ENCODE peak calls at places on chromosomes 7 and 10, in four cellular contexts. One of them, this sample, is unnamed.

GRCh38 chr7:47361746-47362215 is 220.1 kb downstream of the TNS3 start:
- DNase-seq in prostate gland: peak
- DNase-seq in adrenal gland: no peak
- DNase-seq in erythroblast: no peak
- DNase-seq in this sample: peak

GRCh38 chr7:47557317-47557985 is 24.5 kb downstream of the TNS3 start:
- DNase-seq in prostate gland: no peak
- DNase-seq in adrenal gland: no peak
- DNase-seq in erythroblast: no peak
- DNase-seq in this sample: no peak

GRCh38 chr10:80599424-80599847 is 61.7 kb downstream of the SH2D4B start:
- DNase-seq in prostate gland: no peak
- DNase-seq in adrenal gland: peak
- DNase-seq in erythroblast: peak
- DNase-seq in this sample: peak

GRCh38 chr7:36299882-36300341 is 89.8 kb upstream of the ANLN start:
- DNase-seq in prostate gland: no peak
- DNase-seq in adrenal gland: no peak
- DNase-seq in erythroblast: no peak
- DNase-seq in this sample: no peak

GRCh38 chr7:149625339-149625946 is 127.8 kb upstream of the ZNF746 start:
- DNase-seq in prostate gland: peak
- DNase-seq in adrenal gland: peak
- DNase-seq in erythroblast: peak
- DNase-seq in this sample: peak

GRCh38 chr10:93186631-93187030 is 112.9 kb downstream of the CYP26A1 start:
- DNase-seq in prostate gland: no peak
- DNase-seq in adrenal gland: no peak
- DNase-seq in erythroblast: no peak
- DNase-seq in this sample: no peak

GRCh38 chr10:22631646-22632278 is 82.6 kb downstream of the PIP4K2A start:
- DNase-seq in prostate gland: no peak
- DNase-seq in adrenal gland: no peak
- DNase-seq in erythroblast: peak
- DNase-seq in this sample: no peak

GRCh38 chr7:70679666-70680065 is 452.3 kb upstream of the GALNT17 start:
- DNase-seq in prostate gland: no peak
- DNase-seq in adrenal gland: no peak
- DNase-seq in erythroblast: no peak
- DNase-seq in this sample: no peak

GRCh38 chr7:90262438-90262837 is 17.5 kb downstream of the CFAP69 start:
- DNase-seq in prostate gland: no peak
- DNase-seq in adrenal gland: no peak
- DNase-seq in erythroblast: no peak
- DNase-seq in this sample: no peak

GRCh38 chr10:4221315-4221714 is 436.3 kb upstream of the KLF6 start:
- DNase-seq in prostate gland: no peak
- DNase-seq in adrenal gland: no peak
- DNase-seq in erythroblast: no peak
- DNase-seq in this sample: no peak

GRCh38 chr10:71840177-71840711 is 10.8 kb downstream of the PSAP start:
- DNase-seq in prostate gland: peak
- DNase-seq in adrenal gland: peak
- DNase-seq in erythroblast: peak
- DNase-seq in this sample: peak

GRCh38 chr7:138842111-138842510 is 44.1 kb upstream of the ATP6V0A4 start:
- DNase-seq in prostate gland: no peak
- DNase-seq in adrenal gland: peak
- DNase-seq in erythroblast: no peak
- DNase-seq in this sample: no peak

GRCh38 chr7:27105161-27106122 is 3.0 kb upstream of the HOXA2 start:
- DNase-seq in prostate gland: no peak
- DNase-seq in adrenal gland: no peak
- DNase-seq in erythroblast: no peak
- DNase-seq in this sample: no peak

GRCh38 chr10:79192677-79193003 is 123.9 kb downstream of the ZMIZ1 start:
- DNase-seq in prostate gland: no peak
- DNase-seq in adrenal gland: peak
- DNase-seq in erythroblast: no peak
- DNase-seq in this sample: peak

GRCh38 chr10:17026686-17027485 is 102.7 kb downstream of the CUBN start:
- DNase-seq in prostate gland: no peak
- DNase-seq in adrenal gland: no peak
- DNase-seq in erythroblast: no peak
- DNase-seq in this sample: no peak

GRCh38 chr7:18530224-18531179 is 35.0 kb downstream of the HDAC9 start:
- DNase-seq in prostate gland: no peak
- DNase-seq in adrenal gland: no peak
- DNase-seq in erythroblast: no peak
- DNase-seq in this sample: no peak

GRCh38 chr10:77332256-77332655 is 305.4 kb downstream of the KCNMA1 start:
- DNase-seq in prostate gland: no peak
- DNase-seq in adrenal gland: no peak
- DNase-seq in erythroblast: no peak
- DNase-seq in this sample: no peak

GRCh38 chr10:77325233-77325537 is 312.4 kb downstream of the KCNMA1 start:
- DNase-seq in prostate gland: peak
- DNase-seq in adrenal gland: no peak
- DNase-seq in erythroblast: no peak
- DNase-seq in this sample: no peak

GRCh38 chr10:77333610-77334340 is 303.8 kb downstream of the KCNMA1 start:
- DNase-seq in prostate gland: no peak
- DNase-seq in adrenal gland: no peak
- DNase-seq in erythroblast: no peak
- DNase-seq in this sample: no peak

DNA sequence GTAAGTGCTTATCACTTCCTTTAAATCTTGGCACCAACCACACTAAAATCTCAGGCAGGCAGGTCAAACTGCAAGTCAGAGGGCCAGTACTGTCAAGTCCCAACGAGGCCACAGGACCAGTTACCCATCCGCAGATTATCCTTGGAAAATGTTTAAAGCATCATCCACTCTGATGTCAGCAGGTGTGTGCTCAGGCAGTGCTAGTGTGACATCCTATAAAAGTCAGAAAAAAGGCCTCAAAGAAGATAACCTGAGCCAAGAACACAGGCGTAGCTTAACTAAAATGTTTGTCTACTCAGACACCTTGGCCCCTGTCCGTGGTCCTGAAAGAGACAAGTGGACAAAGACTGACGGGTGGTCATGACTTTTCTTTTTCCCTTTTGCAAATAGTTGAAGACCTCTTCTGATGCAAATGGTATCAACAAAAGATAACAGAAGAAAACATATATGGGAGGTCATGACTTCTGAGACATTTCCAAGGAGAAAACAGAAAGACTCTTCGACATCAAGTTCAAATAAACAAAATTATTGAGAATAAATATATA is 309.3 kb downstream of the KCNMA1 start:
- DNase-seq in prostate gland: no peak
- DNase-seq in adrenal gland: no peak
- DNase-seq in erythroblast: peak
- DNase-seq in this sample: no peak
- TF ChIP-seq POLR2A in prostate gland: no peak
- TF ChIP-seq POLR2A in adrenal gland: no peak
- TF ChIP-seq POLR2A in erythroblast: no peak
- TF ChIP-seq POLR2A in this sample: no peak

GRCh38 chr7:136067277-136067676 is 90.1 kb upstream of the MTPN start:
- DNase-seq in prostate gland: no peak
- DNase-seq in adrenal gland: no peak
- DNase-seq in erythroblast: no peak
- DNase-seq in this sample: no peak
- TF ChIP-seq POLR2A in prostate gland: no peak
- TF ChIP-seq POLR2A in adrenal gland: no peak
- TF ChIP-seq POLR2A in erythroblast: no peak
- TF ChIP-seq POLR2A in this sample: no peak

GRCh38 chr7:140404565-140405080 is 765 bp downstream of the RAB19 start:
- DNase-seq in prostate gland: no peak
- DNase-seq in adrenal gland: no peak
- DNase-seq in erythroblast: no peak
- DNase-seq in this sample: no peak

GRCh38 chr7:140400381-140400780 is 2.1 kb upstream of the SLC37A3 start:
- DNase-seq in prostate gland: no peak
- DNase-seq in adrenal gland: no peak
- DNase-seq in erythroblast: no peak
- DNase-seq in this sample: no peak

GRCh38 chr7:140402178-140402835 is 1.6 kb upstream of the RAB19 start:
- DNase-seq in prostate gland: no peak
- DNase-seq in adrenal gland: no peak
- DNase-seq in erythroblast: no peak
- DNase-seq in this sample: no peak

GRCh38 chr7:140398821-140399220 is 491 bp upstream of the SLC37A3 start:
- DNase-seq in prostate gland: no peak
- DNase-seq in adrenal gland: no peak
- DNase-seq in erythroblast: no peak
- DNase-seq in this sample: no peak

GRCh38 chr7:140403878-140404564 is at the start of gene RAB19:
- DNase-seq in prostate gland: peak
- DNase-seq in adrenal gland: no peak
- DNase-seq in erythroblast: no peak
- DNase-seq in this sample: no peak
- TF ChIP-seq POLR2A in prostate gland: no peak
- TF ChIP-seq POLR2A in adrenal gland: no peak
- TF ChIP-seq POLR2A in erythroblast: no peak
- TF ChIP-seq POLR2A in this sample: no peak

DNA sequence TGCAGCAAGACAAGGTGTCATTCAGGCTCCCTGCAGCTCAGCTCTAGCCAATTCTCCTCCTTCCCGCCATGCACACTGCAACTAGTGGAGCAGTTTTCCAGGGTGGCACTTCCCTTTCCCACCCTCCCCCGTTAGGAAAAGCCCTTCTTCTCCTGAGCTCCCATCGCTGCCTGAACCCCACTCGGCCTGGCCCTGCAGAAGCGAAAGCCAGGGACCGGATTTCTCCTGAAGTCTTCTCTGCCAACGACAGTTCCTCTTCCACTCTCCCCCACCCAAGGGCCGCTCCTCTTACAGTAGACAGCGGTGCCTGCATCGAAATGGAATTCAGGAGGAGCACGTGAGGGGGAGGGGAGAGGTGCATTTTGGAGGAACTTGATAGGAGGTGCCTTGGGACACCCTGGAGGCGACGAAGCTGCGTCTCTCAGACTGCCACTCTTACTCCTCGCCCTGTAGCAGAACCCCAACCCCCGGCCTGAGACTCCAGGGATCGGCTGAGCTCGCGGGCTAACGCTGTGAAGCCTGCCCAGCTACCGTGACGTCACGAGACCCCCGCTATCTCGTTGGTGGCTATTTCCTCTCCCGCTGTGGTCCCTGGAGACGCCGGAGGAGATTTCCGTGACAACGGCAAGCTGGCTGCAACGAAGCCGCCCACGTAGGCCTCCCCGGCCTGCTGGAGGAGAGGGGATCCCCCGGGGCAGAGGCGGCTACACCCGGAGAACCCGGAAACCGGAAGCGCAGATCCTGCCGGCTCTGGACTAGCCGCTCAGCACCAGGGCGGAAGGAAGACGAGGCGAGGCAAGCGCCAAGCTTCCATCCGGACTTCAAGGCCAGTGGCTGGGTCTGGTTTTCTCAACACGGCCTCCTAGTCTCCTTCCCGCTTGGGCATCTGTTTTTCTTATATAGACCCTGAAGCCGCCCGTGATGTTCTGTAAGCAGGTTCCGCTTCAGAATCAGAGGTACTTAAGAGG is 109.7 kb downstream of the RALA start:
- DNase-seq in prostate gland: peak
- DNase-seq in adrenal gland: peak
- DNase-seq in erythroblast: peak
- DNase-seq in this sample: peak
- TF ChIP-seq POLR2A in prostate gland: no peak
- TF ChIP-seq POLR2A in adrenal gland: peak
- TF ChIP-seq POLR2A in erythroblast: peak
- TF ChIP-seq POLR2A in this sample: no peak

This sample was measured in heart left ventricle.